ENCODE peak calls at places on chromosome 6, in six cellular contexts. O, F, N, P, J and H are unnamed samples. For H3K9me3, the result is how much of the 10 kb centered on the place peaks cover.

GRCh38 chr6:37456126-37456525 is 23.1 kb downstream of the CMTR1 start:
- DNase-seq in P (no peak), O (no peak), N (peak), F (no peak), J (no peak), H (no peak)

GRCh38 chr6:25370175-25371036 is 91.2 kb downstream of the CARMIL1 start:
- DNase-seq in O (no peak), F (no peak), N (no peak), P (no peak), J (no peak), H (no peak)

GRCh38 chr6:7673063-7673536 is 52.8 kb upstream of the BMP6 start:
- DNase-seq in O (no peak), J (peak), N (peak), F (no peak), P (peak), H (peak)

GRCh38 chr6:5459346-5459745 is 198.0 kb downstream of the FARS2 start:
- DNase-seq in N (no peak), P (no peak), J (no peak), O (no peak), F (no peak), H (no peak)

GRCh38 chr6:144351741-144352140 is 66.6 kb downstream of the UTRN start:
- DNase-seq in F (peak), P (no peak), N (no peak), O (no peak), J (no peak), H (no peak)

GRCh38 chr6:3518356-3518841 is 61.5 kb upstream of the SLC22A23 start:
- DNase-seq in P (no peak), N (peak), F (peak), J (no peak), O (no peak), H (no peak)

GRCh38 chr6:41801380-41801779 is 13.9 kb downstream of the TOMM6 start:
- DNase-seq in N (peak), P (no peak), J (no peak), F (no peak), O (no peak), H (no peak)

GRCh38 chr6:165008971-165009370 is 300.4 kb downstream of the C6orf118 start:
- DNase-seq in O (no peak), P (no peak), N (peak), J (no peak), F (no peak), H (no peak)

GRCh38 chr6:36444470-36444869 is 1.7 kb downstream of the KCTD20 start:
- DNase-seq in O (no peak), F (peak), P (no peak), J (no peak), N (no peak), H (no peak)

GRCh38 chr6:26087284-26088115 is at the start of gene HFE:
- DNase-seq in F (peak), P (peak), O (peak), J (peak), N (no peak), H (peak)

GRCh38 chr6:3500262-3501001 is 43.6 kb upstream of the SLC22A23 start:
- DNase-seq in N (peak), P (no peak), F (no peak), O (no peak), J (no peak), H (no peak)

GRCh38 chr6:84774174-84775158 is 10.1 kb upstream of the TBX18 start:
- DNase-seq in F (no peak), O (no peak), P (peak), J (peak), N (no peak), H (peak)

GRCh38 chr6:167515873-167516507 is 191.1 kb downstream of the TTLL2 start:
- DNase-seq in O (no peak), P (no peak), N (no peak), J (no peak), F (no peak), H (no peak)

GRCh38 chr6:124956018-124956417 is 6.2 kb upstream of the RNF217 start:
- DNase-seq in F (no peak), P (no peak), J (no peak), N (no peak), O (no peak), H (no peak)

GRCh38 chr6:150692604-150693003 is 92.9 kb downstream of the PLEKHG1 start:
- DNase-seq in O (no peak), F (no peak), J (no peak), N (no peak), P (no peak), H (no peak)

GRCh38 chr6:12350644-12351173 is 60.5 kb downstream of the EDN1 start:
- DNase-seq in N (no peak), F (no peak), P (no peak), O (no peak), J (no peak), H (no peak)
- H3K9me3 ChIP-seq in N (under half), F (under half), P (under half), O (under half), J (under half), H (under half)

GRCh38 chr6:27114792-27115191 is 132.7 kb upstream of the PRSS16 start:
- DNase-seq in J (no peak), O (no peak), N (no peak), F (no peak), P (no peak), H (no peak)
- H3K9me3 ChIP-seq in J (under half), O (under half), N (under half), F (under half), P (under half), H (under half)

DNA sequence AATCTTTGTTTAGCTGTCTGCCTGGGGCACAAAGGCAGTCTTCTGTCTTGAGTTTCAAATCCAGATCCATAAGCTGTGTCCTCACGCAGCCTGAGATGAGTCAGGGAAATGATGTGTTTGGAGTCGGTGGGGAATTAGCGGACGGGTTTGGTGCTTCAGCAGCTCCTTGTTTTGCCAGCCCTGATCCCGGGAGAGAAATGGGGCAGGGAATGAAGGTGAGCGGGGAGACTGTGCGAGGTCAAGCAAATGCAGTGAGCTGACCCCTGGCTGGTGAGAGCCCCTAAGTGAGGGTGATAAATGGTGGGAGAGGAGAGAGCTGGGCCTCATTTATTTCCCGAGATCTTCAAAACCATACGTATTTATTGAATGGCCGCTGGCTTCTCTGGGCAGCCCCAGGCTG is 21.6 kb downstream of the DUSP22 start:
- DNase-seq in J (peak), O (no peak), F (no peak), P (no peak), N (no peak), H (no peak)
- H3K9me3 ChIP-seq in J (under half), O (under half), F (under half), P (under half), N (under half), H (under half)

GRCh38 chr6:86456786-86457185 is 480.5 kb upstream of the HTR1E start:
- DNase-seq in N (no peak), F (no peak), J (no peak), O (no peak), P (no peak), H (no peak)

GRCh38 chr6:86459978-86460377 is 477.4 kb upstream of the HTR1E start:
- DNase-seq in N (no peak), P (no peak), F (no peak), J (no peak), O (no peak), H (no peak)
- H3K9me3 ChIP-seq in N (under half), P (under half), F (under half), J (under half), O (under half), H (under half)

DNA sequence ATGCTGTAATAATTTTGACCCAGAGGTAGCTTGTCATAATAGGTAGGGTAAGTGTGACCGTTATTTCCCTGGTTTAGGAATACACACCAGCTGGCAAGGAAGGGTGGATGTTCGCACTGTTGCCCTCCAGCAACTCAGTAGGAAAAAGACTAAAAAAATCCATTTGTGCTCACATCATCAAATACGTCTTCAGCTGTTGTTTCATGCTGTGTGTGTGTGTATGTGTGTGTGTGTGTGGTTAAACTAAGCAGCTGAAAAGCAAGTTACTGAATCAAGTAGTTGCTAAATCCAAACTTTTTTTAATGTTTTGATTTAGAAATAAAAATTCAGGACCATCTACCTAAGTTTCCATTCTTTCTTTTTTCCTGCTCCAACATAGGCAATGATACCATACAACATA is 218.6 kb downstream of the TRDN start:
- DNase-seq in F (no peak), O (no peak), P (no peak), J (no peak), N (no peak), H (no peak)
- H3K9me3 ChIP-seq in F (under half), O (under half), P (under half), J (under half), N (under half), H (under half)

GRCh38 chr6:78749326-78749725 is 118.0 kb upstream of the IRAK1BP1 start:
- DNase-seq in P (no peak), N (peak), F (no peak), O (no peak), J (no peak), H (no peak)

GRCh38 chr6:78744144-78744543 is 123.2 kb upstream of the IRAK1BP1 start:
- DNase-seq in O (no peak), P (no peak), N (no peak), F (no peak), J (no peak), H (no peak)

DNA sequence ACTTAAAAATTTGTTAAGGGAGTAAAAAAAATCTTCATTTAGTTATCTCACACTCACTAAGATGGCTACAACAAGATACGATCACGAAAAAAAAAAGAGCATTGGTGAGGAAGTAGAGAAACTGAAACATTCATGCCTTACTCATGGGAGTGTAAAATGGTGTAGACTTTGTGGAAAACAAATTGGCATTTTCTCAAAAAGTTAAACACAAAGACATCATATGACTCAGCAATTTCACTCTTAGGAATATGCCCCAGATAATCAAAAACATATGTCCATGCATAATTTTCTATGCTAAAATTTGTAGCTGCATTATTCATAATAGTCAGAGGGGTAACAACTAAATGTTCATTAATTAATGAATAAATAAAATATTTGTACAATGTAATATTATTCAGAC is 120.9 kb upstream of the IRAK1BP1 start:
- DNase-seq in J (no peak), O (no peak), F (no peak), P (no peak), N (no peak), H (no peak)
- H3K9me3 ChIP-seq in J (under half), O (under half), F (under half), P (under half), N (under half), H (under half)

DNA sequence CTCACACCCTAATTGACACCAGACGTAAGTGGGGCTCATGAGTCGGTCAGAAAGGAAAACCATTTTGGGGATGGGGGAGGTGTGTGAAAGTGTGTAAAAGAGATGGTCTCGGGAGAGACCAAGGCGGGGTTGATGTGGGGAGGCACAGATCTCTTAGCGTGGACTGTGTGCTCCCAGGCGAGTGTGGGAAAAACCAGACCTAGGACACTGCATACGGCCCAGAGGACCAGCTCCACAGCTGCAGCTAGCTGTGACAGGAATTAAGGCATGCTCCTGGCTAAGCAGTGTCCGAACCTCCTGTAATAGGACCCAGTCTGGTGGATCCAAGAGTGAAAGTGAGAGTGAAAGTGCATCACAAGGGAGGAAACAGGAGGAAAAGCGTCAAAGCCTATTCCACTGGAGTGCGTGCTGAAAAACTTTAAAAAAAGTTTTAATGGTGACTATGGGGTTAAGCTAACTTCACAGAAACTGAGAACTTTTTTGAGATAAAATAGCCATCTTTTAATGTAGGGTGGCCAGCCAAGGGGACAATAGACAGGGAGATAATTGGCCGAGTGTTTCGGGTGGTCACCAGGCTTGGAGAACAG is 9.6 kb downstream of the IL22RA2 start:
- DNase-seq in N (no peak), J (no peak), O (no peak), P (no peak), F (no peak), H (no peak)
- H3K9me3 ChIP-seq in N (under half), J (under half), O (under half), P (under half), F (under half), H (under half)

GRCh38 chr6:130425532-130425931 is 59.7 kb downstream of the TMEM200A start:
- DNase-seq in P (no peak), F (no peak), N (no peak), J (no peak), O (no peak), H (no peak)
- H3K9me3 ChIP-seq in P (under half), F (under half), N (under half), J (under half), O (under half), H (under half)

GRCh38 chr6:71558974-71559373 is 270.4 kb downstream of the OGFRL1 start:
- DNase-seq in N (no peak), J (no peak), O (no peak), P (no peak), F (no peak), H (no peak)
- H3K9me3 ChIP-seq in N (under half), J (under half), O (under half), P (under half), F (under half), H (under half)

GRCh38 chr6:33091957-33092356 is 16.2 kb downstream of the HLA-DPB1 start:
- DNase-seq in F (peak), J (peak), N (peak), P (peak), O (peak), H (no peak)
- H3K9me3 ChIP-seq in F (under half), J (under half), N (under half), P (under half), O (under half), H (under half)